ENCODE peak calls at places on chromosome 5, in four cellular contexts. One of them, this sample, is unnamed.

GRCh38 chr5:157252741-157253465 is 13.0 kb upstream of the CYFIP2 start:
- DNase-seq in stomach: no peak
- DNase-seq in foreskin fibroblast: peak
- DNase-seq in type B pancreatic cell: no peak
- DNase-seq in this sample: no peak

GRCh38 chr5:150503977-150504620 is 3.8 kb upstream of the NDST1 start:
- DNase-seq in type B pancreatic cell: no peak
- DNase-seq in stomach: peak
- DNase-seq in foreskin fibroblast: peak
- DNase-seq in this sample: peak

GRCh38 chr5:174910245-174910737 is 185.9 kb downstream of the MSX2 start:
- DNase-seq in type B pancreatic cell: peak
- DNase-seq in stomach: peak
- DNase-seq in foreskin fibroblast: peak
- DNase-seq in this sample: peak

GRCh38 chr5:141567513-141568117 is 51.2 kb downstream of the DIAPH1 start:
- DNase-seq in stomach: no peak
- DNase-seq in type B pancreatic cell: no peak
- DNase-seq in foreskin fibroblast: no peak
- DNase-seq in this sample: no peak

GRCh38 chr5:163564321-163564924 is 59.0 kb downstream of the MAT2B start:
- DNase-seq in type B pancreatic cell: no peak
- DNase-seq in foreskin fibroblast: peak
- DNase-seq in stomach: peak
- DNase-seq in this sample: no peak

GRCh38 chr5:68848086-68848485 is 245.7 kb upstream of the SLC30A5 start:
- DNase-seq in foreskin fibroblast: peak
- DNase-seq in type B pancreatic cell: no peak
- DNase-seq in stomach: no peak
- DNase-seq in this sample: no peak

GRCh38 chr5:89120719-89121118 is 237.7 kb upstream of the MEF2C start:
- DNase-seq in foreskin fibroblast: peak
- DNase-seq in stomach: no peak
- DNase-seq in type B pancreatic cell: no peak
- DNase-seq in this sample: no peak

GRCh38 chr5:756865-757345 is 27.6 kb downstream of the ZDHHC11B start:
- DNase-seq in foreskin fibroblast: no peak
- DNase-seq in type B pancreatic cell: peak
- DNase-seq in stomach: peak
- DNase-seq in this sample: no peak

GRCh38 chr5:10633271-10634049 is 69.6 kb downstream of the ANKRD33B start:
- DNase-seq in stomach: no peak
- DNase-seq in foreskin fibroblast: no peak
- DNase-seq in type B pancreatic cell: no peak
- DNase-seq in this sample: no peak

GRCh38 chr5:176810687-176811501 is 535 bp downstream of the UNC5A start:
- DNase-seq in type B pancreatic cell: no peak
- DNase-seq in stomach: no peak
- DNase-seq in foreskin fibroblast: no peak
- DNase-seq in this sample: no peak

GRCh38 chr5:37888476-37888875 is 48.6 kb upstream of the GDNF start:
- DNase-seq in stomach: no peak
- DNase-seq in foreskin fibroblast: peak
- DNase-seq in type B pancreatic cell: no peak
- DNase-seq in this sample: no peak

This sample was measured in anterior cingulate cortex.